ENCODE peak calls at places on chromosomes 1 and 21, in eight cellular contexts. P, C, O, D, Z, S, V and M are unnamed samples.

GRCh38 chr21:14815001-14815400 is 249.8 kb downstream of the NRIP1 start:
- DNase-seq in Z (no peak), V (no peak), P (no peak), O (no peak), S (no peak), C (no peak), D (no peak), M (no peak)

GRCh38 chr1:213783273-213783672 is 204.5 kb upstream of the PROX1 start:
- DNase-seq in V (no peak), O (no peak), S (no peak), Z (no peak), D (no peak), C (no peak), P (no peak), M (no peak)

GRCh38 chr1:234620272-234620711 is 10.3 kb upstream of the IRF2BP2 start:
- DNase-seq in C (no peak), V (no peak), S (no peak), O (no peak), D (no peak), P (peak), Z (no peak), M (no peak)

GRCh38 chr1:234564035-234565029 is 45.6 kb downstream of the IRF2BP2 start:
- DNase-seq in C (peak), P (peak), V (no peak), S (no peak), Z (no peak), D (no peak), O (peak), M (no peak)

GRCh38 chr1:65799601-65800000 is 6.9 kb downstream of the PDE4B start:
- DNase-seq in C (no peak), S (no peak), P (no peak), Z (no peak), D (no peak), V (no peak), O (no peak), M (no peak)

GRCh38 chr1:58893257-58893869 is 109.5 kb upstream of the JUN start:
- DNase-seq in D (no peak), S (no peak), Z (no peak), V (peak), O (no peak), C (no peak), P (no peak), M (no peak)

GRCh38 chr1:197145451-197146029 is 929 bp downstream of the ASPM start:
- DNase-seq in P (no peak), V (no peak), O (no peak), Z (no peak), C (no peak), S (peak), D (no peak), M (no peak)

GRCh38 chr1:5637171-5637570 is 355.1 kb downstream of the NPHP4 start:
- DNase-seq in Z (no peak), P (no peak), S (no peak), V (no peak), C (no peak), D (peak), O (no peak), M (no peak)

GRCh38 chr1:203627819-203628184 is 1.2 kb downstream of the ATP2B4 start:
- DNase-seq in C (no peak), D (peak), V (no peak), O (no peak), P (peak), Z (no peak), S (no peak), M (no peak)

GRCh38 chr1:91828007-91828321 is 58.0 kb downstream of the TGFBR3 start:
- DNase-seq in S (no peak), O (no peak), D (no peak), Z (no peak), P (no peak), C (no peak), V (no peak), M (no peak)

GRCh38 chr21:43961382-43961909 is 50.7 kb upstream of the TRAPPC10 start:
- DNase-seq in V (no peak), Z (no peak), O (no peak), P (no peak), C (no peak), D (no peak), S (no peak), M (no peak)

GRCh38 chr1:54805981-54806381 is 4.9 kb upstream of the TTC22 start:
- DNase-seq in S (no peak), P (no peak), O (no peak), V (no peak), Z (no peak), C (no peak), D (peak), M (no peak)

GRCh38 chr21:45457161-45457831 is 52.3 kb downstream of the COL18A1 start:
- DNase-seq in D (no peak), C (no peak), Z (no peak), S (no peak), P (no peak), V (no peak), O (no peak), M (no peak)

DNA sequence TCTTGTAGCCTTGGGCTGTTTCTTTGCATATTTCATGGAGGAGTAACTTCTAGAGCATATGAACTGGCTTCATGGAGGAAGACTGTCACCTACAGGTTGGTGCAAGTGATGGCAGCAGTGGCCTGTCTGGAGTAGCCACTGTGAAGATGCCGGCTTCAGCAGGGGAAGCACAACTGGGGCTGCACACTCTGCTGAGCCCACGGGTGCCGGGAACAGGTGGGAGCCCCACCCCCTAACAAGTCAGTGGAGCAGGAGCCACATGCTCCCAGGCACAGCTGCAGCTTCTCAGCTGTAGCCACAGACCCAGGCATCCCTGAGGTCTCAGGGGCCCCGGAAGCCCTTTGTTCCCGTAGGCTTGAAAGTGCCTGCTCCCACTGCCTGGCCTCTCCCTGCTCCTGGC is 43.2 kb upstream of the C1orf185 start:
- DNase-seq in D (no peak), V (no peak), O (no peak), C (no peak), Z (no peak), P (peak), S (no peak), M (no peak)
- TF ChIP-seq CTCF in D (no peak), V (no peak), O (no peak), C (peak), Z (no peak), P (peak), S (peak), M (peak)

DNA sequence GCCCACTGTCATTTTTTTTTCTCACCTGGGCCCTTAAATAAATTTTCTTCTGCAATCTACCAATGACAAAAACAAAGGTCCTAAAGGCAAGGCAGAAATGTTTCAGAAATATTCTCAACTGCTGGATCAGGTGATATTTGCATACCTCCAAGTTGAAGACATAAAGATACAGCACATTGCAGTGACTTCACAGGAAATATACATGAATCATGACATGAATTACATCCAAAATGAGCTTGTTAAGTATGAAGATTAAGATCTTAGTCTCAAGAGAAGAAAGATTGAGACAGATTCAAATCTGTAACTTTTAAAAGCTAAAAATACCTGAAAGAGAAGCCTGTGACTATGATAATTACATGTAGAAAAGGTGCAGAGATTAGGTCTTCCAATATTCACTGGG is 207.8 kb downstream of the SIPA1L2 start:
- DNase-seq in D (no peak), S (no peak), V (no peak), P (peak), Z (no peak), C (peak), O (peak), M (no peak)
- TF ChIP-seq CTCF in D (no peak), S (no peak), V (no peak), P (no peak), Z (no peak), C (no peak), O (no peak), M (no peak)

GRCh38 chr1:9737057-9737456 is 85.5 kb downstream of the PIK3CD start:
- DNase-seq in C (no peak), D (no peak), Z (no peak), P (no peak), V (no peak), O (no peak), S (no peak), M (no peak)

GRCh38 chr1:9737716-9738115 is 86.0 kb downstream of the CLSTN1 start:
- DNase-seq in V (no peak), C (no peak), O (no peak), S (no peak), P (no peak), D (no peak), Z (no peak), M (no peak)

GRCh38 chr1:9736241-9736640 is 84.7 kb downstream of the PIK3CD start:
- DNase-seq in D (no peak), O (no peak), P (no peak), C (no peak), S (no peak), Z (no peak), V (no peak), M (no peak)

GRCh38 chr1:9733160-9733789 is 81.7 kb downstream of the PIK3CD start:
- DNase-seq in O (no peak), Z (no peak), P (no peak), V (no peak), S (no peak), D (no peak), C (no peak), M (no peak)

GRCh38 chr1:9735800-9736199 is 84.3 kb downstream of the PIK3CD start:
- DNase-seq in Z (no peak), P (no peak), V (no peak), C (no peak), O (no peak), S (no peak), D (no peak), M (no peak)
- TF ChIP-seq CTCF in Z (no peak), P (no peak), V (no peak), C (no peak), O (no peak), S (no peak), D (no peak), M (no peak)

GRCh38 chr21:24375201-24375600 is 1232.1 kb downstream of the MRPL39 start:
- DNase-seq in C (no peak), O (no peak), V (no peak), D (no peak), Z (peak), S (no peak), P (no peak), M (no peak)
- TF ChIP-seq CTCF in C (no peak), O (no peak), V (no peak), D (no peak), Z (no peak), S (no peak), P (no peak), M (no peak)

GRCh38 chr1:95451054-95451453 is 217.0 kb downstream of the RWDD3 start:
- DNase-seq in D (no peak), P (no peak), O (no peak), S (no peak), Z (no peak), C (no peak), V (no peak), M (no peak)
- TF ChIP-seq CTCF in D (no peak), P (no peak), O (no peak), S (no peak), Z (no peak), C (no peak), V (no peak), M (peak)